ENCODE peak calls at places on chromosomes 4 and X, in four cellular contexts. S is IMR-90, E is mesendoderm, L is H1. A is an unnamed sample.

GRCh38 chrX:154476821-154477220 is 2.3 kb downstream of the LAGE3 start:
- DNase-seq in L (no peak), S (no peak), E (no peak), A (no peak)

GRCh38 chr4:86942185-86942666 is 7.4 kb downstream of the AFF1 start:
- DNase-seq in L (no peak), E (no peak), S (peak), A (no peak)

GRCh38 chr4:78766026-78766425 is 10.1 kb upstream of the BMP2K start:
- DNase-seq in E (no peak), S (peak), L (no peak), A (no peak)

GRCh38 chr4:87081826-87082225 is 138.6 kb downstream of the KLHL8 start:
- DNase-seq in E (no peak), L (no peak), S (no peak), A (no peak)

GRCh38 chr4:107870916-107871786 is 46.4 kb downstream of the SGMS2 start:
- DNase-seq in S (no peak), L (no peak), E (no peak), A (no peak)

GRCh38 chr4:173505924-173506779 is 23.9 kb downstream of the HAND2 start:
- DNase-seq in S (peak), L (no peak), E (peak), A (no peak)

GRCh38 chr4:147975325-147975724 is 243.4 kb downstream of the ARHGAP10 start:
- DNase-seq in E (no peak), S (peak), L (no peak), A (no peak)

GRCh38 chrX:67159437-67159836 is 384.4 kb upstream of the AR start:
- DNase-seq in E (no peak), S (no peak), L (no peak), A (no peak)

GRCh38 chr4:157220026-157220881 is at the start of gene GRIA2:
- DNase-seq in E (peak), L (no peak), S (peak), A (peak)

GRCh38 chr4:1246111-1246881 is 2.6 kb downstream of the CTBP1 start:
- DNase-seq in E (no peak), S (no peak), L (no peak), A (no peak)

GRCh38 chr4:149631629-149632028 is 184.0 kb downstream of the IQCM start:
- DNase-seq in L (no peak), E (peak), S (no peak), A (no peak)

GRCh38 chrX:67596839-67597790 is 53.3 kb downstream of the AR start:
- DNase-seq in S (no peak), L (no peak), E (no peak), A (no peak)

GRCh38 chr4:78520808-78521226 is 30.8 kb upstream of the ANXA3 start:
- DNase-seq in L (no peak), E (no peak), S (peak), A (no peak)

GRCh38 chr4:41644288-41644914 is 104.1 kb downstream of the PHOX2B start:
- DNase-seq in E (peak), S (peak), L (peak), A (peak)

GRCh38 chr4:125736057-125736456 is 421.3 kb downstream of the FAT4 start:
- DNase-seq in E (peak), L (no peak), S (peak), A (no peak)

GRCh38 chrX:140764401-140764919 is 54.9 kb downstream of the LINC00632 start:
- DNase-seq in E (peak), S (peak), L (peak), A (no peak)

GRCh38 chr4:81504685-81505598 is 33.2 kb upstream of the RASGEF1B start:
- DNase-seq in S (no peak), L (no peak), E (no peak), A (no peak)

GRCh38 chrX:18898517-18898916 is 85.4 kb downstream of the PHKA2 start:
- DNase-seq in E (no peak), S (no peak), L (no peak), A (no peak)

GRCh38 chr4:7171191-7171900 is 21.0 kb upstream of the SORCS2 start:
- DNase-seq in E (no peak), S (no peak), L (no peak), A (no peak)

GRCh38 chr4:174714393-174715211 is 114.4 kb downstream of the GLRA3 start:
- DNase-seq in S (peak), L (peak), E (peak), A (peak)

GRCh38 chrX:32408389-32408788 is 803.0 kb downstream of the DMD start:
- DNase-seq in E (peak), L (no peak), S (no peak), A (no peak)

GRCh38 chr4:91116861-91117260 is 989.7 kb downstream of the CCSER1 start:
- DNase-seq in S (no peak), L (no peak), E (peak), A (no peak)

GRCh38 chr4:122602277-122603142 is 18.4 kb downstream of the IL21 start:
- DNase-seq in E (peak), L (no peak), S (peak), A (peak)

GRCh38 chrX:7263330-7263729 is 115.4 kb upstream of the PUDP start:
- DNase-seq in S (no peak), E (no peak), L (no peak), A (no peak)

GRCh38 chr4:115042496-115042895 is 70.9 kb downstream of the NDST4 start:
- DNase-seq in E (peak), L (no peak), S (no peak), A (no peak)

GRCh38 chr4:144582975-144583374 is 63.0 kb upstream of the HHIP start:
- DNase-seq in L (no peak), S (peak), E (no peak), A (no peak)

GRCh38 chrX:115023139-115023538 is 5.7 kb upstream of the IL13RA2 start:
- DNase-seq in S (peak), L (no peak), E (no peak), A (no peak)

GRCh38 chr4:121138014-121138413 is 26.1 kb downstream of the TNIP3 start:
- DNase-seq in L (no peak), S (no peak), E (no peak), A (no peak)

GRCh38 chr4:149549911-149550310 is 265.7 kb downstream of the IQCM start:
- DNase-seq in S (no peak), L (peak), E (peak), A (no peak)

DNA sequence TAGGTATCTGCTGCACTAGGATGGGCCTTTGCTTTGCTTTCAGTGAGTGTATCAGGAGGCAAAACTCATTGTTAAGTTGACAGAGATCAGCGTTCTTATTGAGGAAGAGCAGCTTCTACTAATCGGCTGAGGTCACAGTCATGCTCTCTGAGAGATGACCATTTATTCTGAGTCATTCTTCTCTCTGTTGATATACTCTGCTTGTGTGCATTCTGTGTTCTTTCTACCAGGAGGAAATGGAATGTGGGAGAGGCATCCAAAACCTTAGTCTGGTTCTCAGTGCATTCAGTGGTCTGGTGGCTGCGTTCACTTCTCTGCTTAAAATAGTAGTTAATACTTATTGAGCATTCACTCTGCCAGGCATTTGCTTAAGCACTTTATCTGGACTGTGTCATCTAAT is 66.2 kb downstream of the RRAGB start:
- DNase-seq in S (no peak), L (no peak), E (no peak), A (no peak)
- H2BK120ac ChIP-seq in S (no peak), L (no peak), E (no peak), A (no peak)

DNA sequence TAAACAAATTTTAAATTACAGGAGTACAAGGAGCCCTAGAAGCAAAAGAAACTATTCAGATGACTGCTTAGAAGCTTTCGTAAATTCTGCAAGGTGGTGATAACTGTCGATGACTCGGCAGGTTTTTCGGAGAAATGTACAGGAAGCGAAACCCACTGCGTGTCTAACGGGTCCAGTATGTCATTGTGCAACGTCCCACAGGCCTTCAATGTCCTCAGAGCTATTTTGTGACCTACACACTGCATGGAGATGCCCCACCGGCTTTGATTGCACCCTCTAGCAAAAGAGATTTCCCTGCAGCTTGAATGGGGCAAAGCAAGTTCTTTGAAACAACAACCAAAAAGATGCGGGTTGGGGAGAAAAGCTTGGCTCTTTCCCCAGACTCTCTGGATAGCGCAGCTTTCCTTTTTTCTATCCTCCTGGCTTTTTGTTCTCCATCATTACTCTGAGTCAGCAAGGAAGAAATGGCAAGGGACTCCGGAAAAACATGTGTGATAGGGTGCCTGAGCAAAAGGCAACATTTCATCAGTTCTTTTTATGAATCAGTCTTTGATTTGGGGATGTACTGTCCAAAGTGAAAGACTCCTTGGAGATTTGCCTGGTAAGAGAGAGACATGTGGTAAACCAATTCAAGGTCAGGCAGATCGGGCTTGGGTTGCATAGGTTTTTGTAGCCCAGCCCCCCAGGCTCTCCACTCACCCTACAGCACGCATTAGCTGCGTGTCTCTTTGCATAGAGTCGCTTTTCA is 112.0 kb upstream of the TBL1X start:
- DNase-seq in E (no peak), L (no peak), S (peak), A (no peak)
- H3K4me3 ChIP-seq in E (no peak), L (no peak), S (no peak), A (no peak)

GRCh38 chr4:76545161-76545884 is 110.3 kb downstream of the SHROOM3 start:
- DNase-seq in L (no peak), E (no peak), S (peak), A (no peak)

GRCh38 chr4:76548704-76549103 is 113.7 kb downstream of the SHROOM3 start:
- DNase-seq in L (no peak), S (no peak), E (no peak), A (no peak)

GRCh38 chr4:76547167-76547760 is 112.2 kb downstream of the SHROOM3 start:
- DNase-seq in E (peak), S (no peak), L (no peak), A (peak)

GRCh38 chr4:76543378-76543777 is 108.3 kb downstream of the SHROOM3 start:
- DNase-seq in L (no peak), S (no peak), E (no peak), A (no peak)

GRCh38 chr4:76546282-76547166 is 111.5 kb downstream of the SHROOM3 start:
- DNase-seq in E (peak), S (peak), L (no peak), A (no peak)
- H2BK120ac ChIP-seq in E (no peak), S (peak), L (no peak), A (no peak)

DNA sequence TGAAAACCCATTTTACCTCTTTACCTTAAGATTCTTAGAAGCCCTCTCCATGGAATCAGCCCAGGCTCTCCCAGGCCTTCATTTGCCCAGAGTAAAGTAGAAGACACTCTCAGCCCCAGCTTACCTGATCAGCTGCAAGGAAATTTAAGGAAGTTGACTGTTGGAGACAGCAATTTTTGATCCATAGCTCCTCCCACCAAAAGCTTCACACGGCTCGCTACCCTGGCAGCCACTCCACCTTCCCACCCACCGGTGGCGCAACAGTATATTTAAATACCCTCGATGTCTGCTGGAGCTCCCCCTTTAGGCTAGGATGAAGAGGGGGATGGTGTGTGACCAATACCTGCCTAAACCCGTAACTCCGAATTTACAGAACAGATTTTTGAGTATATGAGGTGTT is 75.4 kb downstream of the MBNL3 start:
- DNase-seq in E (peak), S (no peak), L (no peak), A (no peak)
- H3K4me3 ChIP-seq in E (peak), S (no peak), L (no peak), A (no peak)

DNA sequence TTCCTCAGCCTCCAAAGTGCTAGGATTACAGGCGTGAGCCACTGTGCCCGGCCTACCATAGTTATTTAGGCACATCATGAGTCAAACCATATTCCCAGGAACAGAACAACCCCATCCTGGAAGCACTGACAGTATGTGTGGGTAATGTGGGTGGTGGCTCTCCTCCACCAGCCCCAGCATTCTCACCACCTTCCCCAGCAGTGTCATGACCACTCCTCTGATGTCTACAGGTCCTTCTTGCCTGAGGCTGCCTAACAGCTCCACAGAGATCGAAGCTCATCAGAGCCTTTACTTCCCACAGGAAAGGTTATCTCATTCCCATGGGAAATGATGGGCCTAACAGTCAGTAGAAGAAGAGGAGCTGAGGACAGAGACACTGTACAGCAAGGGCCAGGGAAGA is 129.5 kb upstream of the GPC4 start:
- DNase-seq in S (no peak), L (no peak), E (no peak), A (no peak)
- H2BK120ac ChIP-seq in S (no peak), L (no peak), E (no peak), A (no peak)

DNA sequence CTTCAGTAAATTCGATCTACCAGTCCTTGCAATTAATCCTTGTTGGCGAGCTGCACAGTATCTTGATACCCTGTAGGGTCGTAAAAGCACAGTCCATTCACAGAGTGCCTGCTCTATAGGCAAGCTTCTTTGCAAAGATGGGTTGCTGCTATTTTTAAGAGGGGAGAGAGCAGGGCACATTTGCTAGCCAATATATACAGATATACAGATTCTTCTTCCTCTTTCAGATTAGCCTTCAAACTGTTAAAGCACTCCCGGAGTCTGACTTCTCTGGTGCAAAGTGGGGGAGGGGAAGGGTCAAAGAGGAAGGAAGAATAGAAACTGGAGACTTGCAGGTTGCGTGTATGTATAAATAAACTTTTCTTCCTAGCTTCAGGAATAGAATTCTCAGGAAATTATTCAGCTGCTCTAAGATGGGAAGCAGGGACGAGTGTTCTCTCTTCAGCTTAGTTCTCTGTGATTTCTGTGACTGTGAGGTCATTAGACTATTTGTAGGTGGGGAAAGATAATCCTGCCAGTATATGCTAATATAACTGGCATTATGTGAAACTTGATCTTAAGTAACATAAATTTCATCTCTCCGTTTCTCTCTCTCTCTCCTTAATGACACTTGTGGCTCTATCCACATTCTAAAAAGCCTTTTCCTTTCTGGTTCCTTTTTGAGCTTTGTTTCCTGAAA is at the start of gene CYSLTR1:
- DNase-seq in E (no peak), L (no peak), S (no peak), A (no peak)
- H3K4me3 ChIP-seq in E (no peak), L (no peak), S (no peak), A (no peak)

A was measured in neuronal stem cell.